ENCODE peak calls at places on chromosome 9, in eight cellular contexts. One of them, this sample, is unnamed.
A peak's percentile ranks its signal among the peaks of the same experiment; 100 is the strongest.

GRCh38 chr9:38331141-38331540 is 61.4 kb upstream of the ALDH1B1 start:
- DNase-seq in left colon: no peak
- DNase-seq in astrocyte of the spinal cord: no peak
- DNase-seq in activated CD4-positive, alpha-beta T cell treated with anti-CD3 and anti-CD28 coated beads, Interleukin-2, amount 50 U/mL, for 24 hours: no peak
- DNase-seq in activated naive CD4-positive, alpha-beta T cell treated with anti-CD3 and anti-CD28 coated beads, Interleukin-2, amount 50 U/mL, for 16 hours: no peak
- DNase-seq in NCI-H187 treated with DMSO at 0.1 percent for 48 hours: no peak
- DNase-seq in AG04450: no peak
- DNase-seq in left cardiac atrium: no peak
- DNase-seq in this sample: no peak

GRCh38 chr9:114285166-114285867 is 37.6 kb upstream of the ORM1 start:
- DNase-seq in left colon: peak; percentile 23
- DNase-seq in astrocyte of the spinal cord: peak; percentile 96
- DNase-seq in activated CD4-positive, alpha-beta T cell treated with anti-CD3 and anti-CD28 coated beads, Interleukin-2, amount 50 U/mL, for 24 hours: no peak
- DNase-seq in activated naive CD4-positive, alpha-beta T cell treated with anti-CD3 and anti-CD28 coated beads, Interleukin-2, amount 50 U/mL, for 16 hours: no peak
- DNase-seq in NCI-H187 treated with DMSO at 0.1 percent for 48 hours: no peak
- DNase-seq in AG04450: peak; percentile 78
- DNase-seq in left cardiac atrium: peak; percentile 27
- DNase-seq in this sample: no peak

GRCh38 chr9:112175796-112176315 is 759 bp upstream of the SUSD1 start:
- DNase-seq in left colon: no peak
- DNase-seq in astrocyte of the spinal cord: no peak
- DNase-seq in activated CD4-positive, alpha-beta T cell treated with anti-CD3 and anti-CD28 coated beads, Interleukin-2, amount 50 U/mL, for 24 hours: no peak
- DNase-seq in activated naive CD4-positive, alpha-beta T cell treated with anti-CD3 and anti-CD28 coated beads, Interleukin-2, amount 50 U/mL, for 16 hours: no peak
- DNase-seq in NCI-H187 treated with DMSO at 0.1 percent for 48 hours: no peak
- DNase-seq in AG04450: no peak
- DNase-seq in left cardiac atrium: no peak
- DNase-seq in this sample: no peak

GRCh38 chr9:13857521-13857920 is 456.4 kb downstream of the NFIB start:
- DNase-seq in left colon: no peak
- DNase-seq in astrocyte of the spinal cord: no peak
- DNase-seq in activated CD4-positive, alpha-beta T cell treated with anti-CD3 and anti-CD28 coated beads, Interleukin-2, amount 50 U/mL, for 24 hours: no peak
- DNase-seq in activated naive CD4-positive, alpha-beta T cell treated with anti-CD3 and anti-CD28 coated beads, Interleukin-2, amount 50 U/mL, for 16 hours: no peak
- DNase-seq in NCI-H187 treated with DMSO at 0.1 percent for 48 hours: no peak
- DNase-seq in AG04450: no peak
- DNase-seq in left cardiac atrium: no peak
- DNase-seq in this sample: no peak

GRCh38 chr9:120434532-120434931 is 145.4 kb downstream of the CDK5RAP2 start:
- DNase-seq in left colon: no peak
- DNase-seq in astrocyte of the spinal cord: peak; percentile 57
- DNase-seq in activated CD4-positive, alpha-beta T cell treated with anti-CD3 and anti-CD28 coated beads, Interleukin-2, amount 50 U/mL, for 24 hours: no peak
- DNase-seq in activated naive CD4-positive, alpha-beta T cell treated with anti-CD3 and anti-CD28 coated beads, Interleukin-2, amount 50 U/mL, for 16 hours: no peak
- DNase-seq in NCI-H187 treated with DMSO at 0.1 percent for 48 hours: no peak
- DNase-seq in AG04450: peak; percentile 72
- DNase-seq in left cardiac atrium: peak; percentile 61
- DNase-seq in this sample: peak; percentile 27

GRCh38 chr9:74379718-74380117 is 117.4 kb upstream of the RORB start:
- DNase-seq in left colon: peak; percentile 4
- DNase-seq in astrocyte of the spinal cord: peak; percentile 41
- DNase-seq in activated CD4-positive, alpha-beta T cell treated with anti-CD3 and anti-CD28 coated beads, Interleukin-2, amount 50 U/mL, for 24 hours: no peak
- DNase-seq in activated naive CD4-positive, alpha-beta T cell treated with anti-CD3 and anti-CD28 coated beads, Interleukin-2, amount 50 U/mL, for 16 hours: no peak
- DNase-seq in NCI-H187 treated with DMSO at 0.1 percent for 48 hours: peak; percentile 20
- DNase-seq in AG04450: no peak
- DNase-seq in left cardiac atrium: no peak
- DNase-seq in this sample: no peak

GRCh38 chr9:15696979-15697378 is 144.1 kb downstream of the CCDC171 start:
- DNase-seq in left colon: no peak
- DNase-seq in astrocyte of the spinal cord: no peak
- DNase-seq in activated CD4-positive, alpha-beta T cell treated with anti-CD3 and anti-CD28 coated beads, Interleukin-2, amount 50 U/mL, for 24 hours: no peak
- DNase-seq in activated naive CD4-positive, alpha-beta T cell treated with anti-CD3 and anti-CD28 coated beads, Interleukin-2, amount 50 U/mL, for 16 hours: no peak
- DNase-seq in NCI-H187 treated with DMSO at 0.1 percent for 48 hours: no peak
- DNase-seq in AG04450: no peak
- DNase-seq in left cardiac atrium: no peak
- DNase-seq in this sample: no peak

GRCh38 chr9:103361906-103362305 is 366.8 kb downstream of the CYLC2 start:
- DNase-seq in left colon: no peak
- DNase-seq in astrocyte of the spinal cord: no peak
- DNase-seq in activated CD4-positive, alpha-beta T cell treated with anti-CD3 and anti-CD28 coated beads, Interleukin-2, amount 50 U/mL, for 24 hours: no peak
- DNase-seq in activated naive CD4-positive, alpha-beta T cell treated with anti-CD3 and anti-CD28 coated beads, Interleukin-2, amount 50 U/mL, for 16 hours: no peak
- DNase-seq in NCI-H187 treated with DMSO at 0.1 percent for 48 hours: no peak
- DNase-seq in AG04450: no peak
- DNase-seq in left cardiac atrium: no peak
- DNase-seq in this sample: no peak

GRCh38 chr9:97900738-97901565 is 21.3 kb downstream of the TRMO start:
- DNase-seq in left colon: no peak
- DNase-seq in astrocyte of the spinal cord: peak; percentile 58
- DNase-seq in activated CD4-positive, alpha-beta T cell treated with anti-CD3 and anti-CD28 coated beads, Interleukin-2, amount 50 U/mL, for 24 hours: no peak
- DNase-seq in activated naive CD4-positive, alpha-beta T cell treated with anti-CD3 and anti-CD28 coated beads, Interleukin-2, amount 50 U/mL, for 16 hours: no peak
- DNase-seq in NCI-H187 treated with DMSO at 0.1 percent for 48 hours: no peak
- DNase-seq in AG04450: peak; percentile 21
- DNase-seq in left cardiac atrium: peak; percentile 31
- DNase-seq in this sample: no peak

GRCh38 chr9:111598730-111599091 is 736 bp downstream of the PTGR1 start:
- DNase-seq in left colon: peak; percentile 60
- DNase-seq in astrocyte of the spinal cord: peak; percentile 33
- DNase-seq in activated CD4-positive, alpha-beta T cell treated with anti-CD3 and anti-CD28 coated beads, Interleukin-2, amount 50 U/mL, for 24 hours: no peak
- DNase-seq in activated naive CD4-positive, alpha-beta T cell treated with anti-CD3 and anti-CD28 coated beads, Interleukin-2, amount 50 U/mL, for 16 hours: peak; percentile 20
- DNase-seq in NCI-H187 treated with DMSO at 0.1 percent for 48 hours: no peak
- DNase-seq in AG04450: no peak
- DNase-seq in left cardiac atrium: peak; percentile 58
- DNase-seq in this sample: peak; percentile 59

GRCh38 chr9:93533863-93534262 is 42.5 kb upstream of the PHF2 start:
- DNase-seq in left colon: no peak
- DNase-seq in astrocyte of the spinal cord: no peak
- DNase-seq in activated CD4-positive, alpha-beta T cell treated with anti-CD3 and anti-CD28 coated beads, Interleukin-2, amount 50 U/mL, for 24 hours: no peak
- DNase-seq in activated naive CD4-positive, alpha-beta T cell treated with anti-CD3 and anti-CD28 coated beads, Interleukin-2, amount 50 U/mL, for 16 hours: no peak
- DNase-seq in NCI-H187 treated with DMSO at 0.1 percent for 48 hours: no peak
- DNase-seq in AG04450: no peak
- DNase-seq in left cardiac atrium: no peak
- DNase-seq in this sample: no peak

GRCh38 chr9:85723220-85723619 is 18.5 kb downstream of the AGTPBP1 start:
- DNase-seq in left colon: peak; percentile 40
- DNase-seq in astrocyte of the spinal cord: peak; percentile 45
- DNase-seq in activated CD4-positive, alpha-beta T cell treated with anti-CD3 and anti-CD28 coated beads, Interleukin-2, amount 50 U/mL, for 24 hours: no peak
- DNase-seq in activated naive CD4-positive, alpha-beta T cell treated with anti-CD3 and anti-CD28 coated beads, Interleukin-2, amount 50 U/mL, for 16 hours: peak; percentile 32
- DNase-seq in NCI-H187 treated with DMSO at 0.1 percent for 48 hours: no peak
- DNase-seq in AG04450: no peak
- DNase-seq in left cardiac atrium: no peak
- DNase-seq in this sample: peak; percentile 32

GRCh38 chr9:93184439-93185221 is 691 bp downstream of the WNK2 start:
- DNase-seq in left colon: no peak
- DNase-seq in astrocyte of the spinal cord: no peak
- DNase-seq in activated CD4-positive, alpha-beta T cell treated with anti-CD3 and anti-CD28 coated beads, Interleukin-2, amount 50 U/mL, for 24 hours: no peak
- DNase-seq in activated naive CD4-positive, alpha-beta T cell treated with anti-CD3 and anti-CD28 coated beads, Interleukin-2, amount 50 U/mL, for 16 hours: peak; percentile 29
- DNase-seq in NCI-H187 treated with DMSO at 0.1 percent for 48 hours: no peak
- DNase-seq in AG04450: no peak
- DNase-seq in left cardiac atrium: no peak
- DNase-seq in this sample: peak; percentile 34

GRCh38 chr9:91522496-91522895 is 98.9 kb upstream of the NFIL3 start:
- DNase-seq in left colon: no peak
- DNase-seq in astrocyte of the spinal cord: no peak
- DNase-seq in activated CD4-positive, alpha-beta T cell treated with anti-CD3 and anti-CD28 coated beads, Interleukin-2, amount 50 U/mL, for 24 hours: no peak
- DNase-seq in activated naive CD4-positive, alpha-beta T cell treated with anti-CD3 and anti-CD28 coated beads, Interleukin-2, amount 50 U/mL, for 16 hours: no peak
- DNase-seq in NCI-H187 treated with DMSO at 0.1 percent for 48 hours: no peak
- DNase-seq in AG04450: no peak
- DNase-seq in left cardiac atrium: no peak
- DNase-seq in this sample: no peak

GRCh38 chr9:113589890-113590289 is 126.4 kb downstream of the RGS3 start:
- DNase-seq in left colon: no peak
- DNase-seq in astrocyte of the spinal cord: peak; percentile 52
- DNase-seq in activated CD4-positive, alpha-beta T cell treated with anti-CD3 and anti-CD28 coated beads, Interleukin-2, amount 50 U/mL, for 24 hours: no peak
- DNase-seq in activated naive CD4-positive, alpha-beta T cell treated with anti-CD3 and anti-CD28 coated beads, Interleukin-2, amount 50 U/mL, for 16 hours: no peak
- DNase-seq in NCI-H187 treated with DMSO at 0.1 percent for 48 hours: no peak
- DNase-seq in AG04450: no peak
- DNase-seq in left cardiac atrium: peak; percentile 19
- DNase-seq in this sample: no peak

GRCh38 chr9:31916591-31917223 is 467.7 kb upstream of the ACO1 start:
- DNase-seq in left colon: no peak
- DNase-seq in astrocyte of the spinal cord: no peak
- DNase-seq in activated CD4-positive, alpha-beta T cell treated with anti-CD3 and anti-CD28 coated beads, Interleukin-2, amount 50 U/mL, for 24 hours: no peak
- DNase-seq in activated naive CD4-positive, alpha-beta T cell treated with anti-CD3 and anti-CD28 coated beads, Interleukin-2, amount 50 U/mL, for 16 hours: no peak
- DNase-seq in NCI-H187 treated with DMSO at 0.1 percent for 48 hours: no peak
- DNase-seq in AG04450: no peak
- DNase-seq in left cardiac atrium: no peak
- DNase-seq in this sample: no peak

GRCh38 chr9:94865599-94866456 is 139.3 kb downstream of the AOPEP start:
- DNase-seq in left colon: no peak
- DNase-seq in astrocyte of the spinal cord: peak; percentile 61
- DNase-seq in activated CD4-positive, alpha-beta T cell treated with anti-CD3 and anti-CD28 coated beads, Interleukin-2, amount 50 U/mL, for 24 hours: no peak
- DNase-seq in activated naive CD4-positive, alpha-beta T cell treated with anti-CD3 and anti-CD28 coated beads, Interleukin-2, amount 50 U/mL, for 16 hours: no peak
- DNase-seq in NCI-H187 treated with DMSO at 0.1 percent for 48 hours: no peak
- DNase-seq in AG04450: peak; percentile 78
- DNase-seq in left cardiac atrium: peak; percentile 58
- DNase-seq in this sample: no peak

GRCh38 chr9:128192601-128193371 is 1.4 kb upstream of the CIZ1 start:
- DNase-seq in left colon: peak; percentile 88
- DNase-seq in astrocyte of the spinal cord: peak; percentile 82
- DNase-seq in activated CD4-positive, alpha-beta T cell treated with anti-CD3 and anti-CD28 coated beads, Interleukin-2, amount 50 U/mL, for 24 hours: peak; percentile 17
- DNase-seq in activated naive CD4-positive, alpha-beta T cell treated with anti-CD3 and anti-CD28 coated beads, Interleukin-2, amount 50 U/mL, for 16 hours: no peak
- DNase-seq in NCI-H187 treated with DMSO at 0.1 percent for 48 hours: peak; percentile 32
- DNase-seq in AG04450: no peak
- DNase-seq in left cardiac atrium: peak; percentile 81
- DNase-seq in this sample: peak; percentile 93

GRCh38 chr9:108609227-108609894 is 246.4 kb downstream of the ACTL7B start:
- DNase-seq in left colon: no peak
- DNase-seq in astrocyte of the spinal cord: no peak
- DNase-seq in activated CD4-positive, alpha-beta T cell treated with anti-CD3 and anti-CD28 coated beads, Interleukin-2, amount 50 U/mL, for 24 hours: no peak
- DNase-seq in activated naive CD4-positive, alpha-beta T cell treated with anti-CD3 and anti-CD28 coated beads, Interleukin-2, amount 50 U/mL, for 16 hours: no peak
- DNase-seq in NCI-H187 treated with DMSO at 0.1 percent for 48 hours: no peak
- DNase-seq in AG04450: no peak
- DNase-seq in left cardiac atrium: no peak
- DNase-seq in this sample: no peak

This sample was measured in colonic mucosa.